ENCODE peak calls at places on chromosome 5, in seven cellular contexts. One of them, this sample, is unnamed.

GRCh38 chr5:147935032-147935431 is 28.7 kb upstream of the C5orf46 start:
- DNase-seq in nucleus accumbens: no peak
- DNase-seq in cortex of kidney: no peak
- DNase-seq in CD8-positive, alpha-beta T cell: no peak
- DNase-seq in Kasumi-1: peak; percentile 81
- DNase-seq in activated CD8-positive, alpha-beta T cell treated with anti-CD3 and anti-CD28 coated beads for 36 hours: no peak
- DNase-seq in GM23248: peak; percentile 60
- DNase-seq in this sample: no peak

GRCh38 chr5:11146171-11146570 is 385.1 kb upstream of the DAP start:
- DNase-seq in nucleus accumbens: no peak
- DNase-seq in cortex of kidney: no peak
- DNase-seq in CD8-positive, alpha-beta T cell: no peak
- DNase-seq in Kasumi-1: no peak
- DNase-seq in activated CD8-positive, alpha-beta T cell treated with anti-CD3 and anti-CD28 coated beads for 36 hours: no peak
- DNase-seq in GM23248: no peak
- DNase-seq in this sample: no peak

GRCh38 chr5:68780299-68780960 is 313.4 kb upstream of the SLC30A5 start:
- DNase-seq in nucleus accumbens: no peak
- DNase-seq in cortex of kidney: no peak
- DNase-seq in CD8-positive, alpha-beta T cell: no peak
- DNase-seq in Kasumi-1: no peak
- DNase-seq in activated CD8-positive, alpha-beta T cell treated with anti-CD3 and anti-CD28 coated beads for 36 hours: no peak
- DNase-seq in GM23248: no peak
- DNase-seq in this sample: no peak

GRCh38 chr5:180935203-180935602 is 36.2 kb downstream of the BTNL8 start:
- DNase-seq in nucleus accumbens: no peak
- DNase-seq in cortex of kidney: no peak
- DNase-seq in CD8-positive, alpha-beta T cell: no peak
- DNase-seq in Kasumi-1: no peak
- DNase-seq in activated CD8-positive, alpha-beta T cell treated with anti-CD3 and anti-CD28 coated beads for 36 hours: no peak
- DNase-seq in GM23248: no peak
- DNase-seq in this sample: no peak

GRCh38 chr5:18745591-18745987 is 1111.3 kb downstream of the TAF11L14 start:
- DNase-seq in nucleus accumbens: no peak
- DNase-seq in cortex of kidney: no peak
- DNase-seq in CD8-positive, alpha-beta T cell: no peak
- DNase-seq in Kasumi-1: peak; percentile 41
- DNase-seq in activated CD8-positive, alpha-beta T cell treated with anti-CD3 and anti-CD28 coated beads for 36 hours: peak; percentile 37
- DNase-seq in GM23248: no peak
- DNase-seq in this sample: no peak

GRCh38 chr5:141628175-141628788 is 8.4 kb downstream of the HDAC3 start:
- DNase-seq in nucleus accumbens: no peak
- DNase-seq in cortex of kidney: no peak
- DNase-seq in CD8-positive, alpha-beta T cell: no peak
- DNase-seq in Kasumi-1: no peak
- DNase-seq in activated CD8-positive, alpha-beta T cell treated with anti-CD3 and anti-CD28 coated beads for 36 hours: no peak
- DNase-seq in GM23248: no peak
- DNase-seq in this sample: no peak

GRCh38 chr5:181261320-181262085 is 560 bp upstream of the TRIM52 start:
- DNase-seq in nucleus accumbens: no peak
- DNase-seq in cortex of kidney: no peak
- DNase-seq in CD8-positive, alpha-beta T cell: peak; percentile 63
- DNase-seq in Kasumi-1: no peak
- DNase-seq in activated CD8-positive, alpha-beta T cell treated with anti-CD3 and anti-CD28 coated beads for 36 hours: peak; percentile 81
- DNase-seq in GM23248: peak; percentile 87
- DNase-seq in this sample: no peak

GRCh38 chr5:125023673-125024072 is 277.2 kb upstream of the ZNF608 start:
- DNase-seq in nucleus accumbens: no peak
- DNase-seq in cortex of kidney: no peak
- DNase-seq in CD8-positive, alpha-beta T cell: no peak
- DNase-seq in Kasumi-1: no peak
- DNase-seq in activated CD8-positive, alpha-beta T cell treated with anti-CD3 and anti-CD28 coated beads for 36 hours: no peak
- DNase-seq in GM23248: peak; percentile 25
- DNase-seq in this sample: no peak

GRCh38 chr5:1037123-1037670 is 28.6 kb downstream of the NKD2 start:
- DNase-seq in nucleus accumbens: no peak
- DNase-seq in cortex of kidney: no peak
- DNase-seq in CD8-positive, alpha-beta T cell: no peak
- DNase-seq in Kasumi-1: no peak
- DNase-seq in activated CD8-positive, alpha-beta T cell treated with anti-CD3 and anti-CD28 coated beads for 36 hours: no peak
- DNase-seq in GM23248: no peak
- DNase-seq in this sample: peak; percentile 9

GRCh38 chr5:40790947-40791593 is 7.1 kb downstream of the PRKAA1 start:
- DNase-seq in nucleus accumbens: no peak
- DNase-seq in cortex of kidney: no peak
- DNase-seq in CD8-positive, alpha-beta T cell: no peak
- DNase-seq in Kasumi-1: no peak
- DNase-seq in activated CD8-positive, alpha-beta T cell treated with anti-CD3 and anti-CD28 coated beads for 36 hours: no peak
- DNase-seq in GM23248: peak; percentile 68
- DNase-seq in this sample: no peak

GRCh38 chr5:149141957-149142851 is 911 bp downstream of the ABLIM3 start:
- DNase-seq in nucleus accumbens: peak; percentile 40
- DNase-seq in cortex of kidney: no peak
- DNase-seq in CD8-positive, alpha-beta T cell: no peak
- DNase-seq in Kasumi-1: peak; percentile 19
- DNase-seq in activated CD8-positive, alpha-beta T cell treated with anti-CD3 and anti-CD28 coated beads for 36 hours: no peak
- DNase-seq in GM23248: peak; percentile 64
- DNase-seq in this sample: no peak

GRCh38 chr5:177598477-177598876 is 1.5 kb upstream of the B4GALT7 start:
- DNase-seq in nucleus accumbens: no peak
- DNase-seq in cortex of kidney: no peak
- DNase-seq in CD8-positive, alpha-beta T cell: no peak
- DNase-seq in Kasumi-1: no peak
- DNase-seq in activated CD8-positive, alpha-beta T cell treated with anti-CD3 and anti-CD28 coated beads for 36 hours: no peak
- DNase-seq in GM23248: peak; percentile 46
- DNase-seq in this sample: no peak

GRCh38 chr5:33843579-33843978 is 48.2 kb downstream of the ADAMTS12 start:
- DNase-seq in nucleus accumbens: no peak
- DNase-seq in cortex of kidney: no peak
- DNase-seq in CD8-positive, alpha-beta T cell: no peak
- DNase-seq in Kasumi-1: no peak
- DNase-seq in activated CD8-positive, alpha-beta T cell treated with anti-CD3 and anti-CD28 coated beads for 36 hours: no peak
- DNase-seq in GM23248: peak; percentile 80
- DNase-seq in this sample: no peak

GRCh38 chr5:181283347-181283746 is 22.4 kb upstream of the TRIM52 start:
- DNase-seq in nucleus accumbens: no peak
- DNase-seq in cortex of kidney: no peak
- DNase-seq in CD8-positive, alpha-beta T cell: no peak
- DNase-seq in Kasumi-1: no peak
- DNase-seq in activated CD8-positive, alpha-beta T cell treated with anti-CD3 and anti-CD28 coated beads for 36 hours: no peak
- DNase-seq in GM23248: no peak
- DNase-seq in this sample: no peak

GRCh38 chr5:78162253-78162862 is 132.1 kb downstream of the AP3B1 start:
- DNase-seq in nucleus accumbens: no peak
- DNase-seq in cortex of kidney: no peak
- DNase-seq in CD8-positive, alpha-beta T cell: no peak
- DNase-seq in Kasumi-1: peak; percentile 64
- DNase-seq in activated CD8-positive, alpha-beta T cell treated with anti-CD3 and anti-CD28 coated beads for 36 hours: no peak
- DNase-seq in GM23248: peak; percentile 45
- DNase-seq in this sample: no peak

GRCh38 chr5:157862183-157862851 is 3.4 kb upstream of the CLINT1 start:
- DNase-seq in nucleus accumbens: no peak
- DNase-seq in cortex of kidney: no peak
- DNase-seq in CD8-positive, alpha-beta T cell: no peak
- DNase-seq in Kasumi-1: no peak
- DNase-seq in activated CD8-positive, alpha-beta T cell treated with anti-CD3 and anti-CD28 coated beads for 36 hours: no peak
- DNase-seq in GM23248: no peak
- DNase-seq in this sample: no peak

GRCh38 chr5:157562111-157562581 is 13.4 kb downstream of the ADAM19 start:
- DNase-seq in nucleus accumbens: no peak
- DNase-seq in cortex of kidney: no peak
- DNase-seq in CD8-positive, alpha-beta T cell: no peak
- DNase-seq in Kasumi-1: no peak
- DNase-seq in activated CD8-positive, alpha-beta T cell treated with anti-CD3 and anti-CD28 coated beads for 36 hours: no peak
- DNase-seq in GM23248: peak; percentile 42
- DNase-seq in this sample: no peak

GRCh38 chr5:113044776-113045175 is 68.2 kb downstream of the DCP2 start:
- DNase-seq in nucleus accumbens: no peak
- DNase-seq in cortex of kidney: no peak
- DNase-seq in CD8-positive, alpha-beta T cell: no peak
- DNase-seq in Kasumi-1: no peak
- DNase-seq in activated CD8-positive, alpha-beta T cell treated with anti-CD3 and anti-CD28 coated beads for 36 hours: no peak
- DNase-seq in GM23248: no peak
- DNase-seq in this sample: no peak

GRCh38 chr5:83364322-83365299 is 106.9 kb upstream of the VCAN start:
- DNase-seq in nucleus accumbens: no peak
- DNase-seq in cortex of kidney: no peak
- DNase-seq in CD8-positive, alpha-beta T cell: no peak
- DNase-seq in Kasumi-1: no peak
- DNase-seq in activated CD8-positive, alpha-beta T cell treated with anti-CD3 and anti-CD28 coated beads for 36 hours: no peak
- DNase-seq in GM23248: no peak
- DNase-seq in this sample: no peak

GRCh38 chr5:58937031-58937681 is 354.3 kb downstream of the RAB3C start:
- DNase-seq in nucleus accumbens: no peak
- DNase-seq in cortex of kidney: no peak
- DNase-seq in CD8-positive, alpha-beta T cell: no peak
- DNase-seq in Kasumi-1: no peak
- DNase-seq in activated CD8-positive, alpha-beta T cell treated with anti-CD3 and anti-CD28 coated beads for 36 hours: no peak
- DNase-seq in GM23248: no peak
- DNase-seq in this sample: no peak

GRCh38 chr5:133761606-133762005 is 149.3 kb upstream of the FSTL4 start:
- DNase-seq in nucleus accumbens: no peak
- DNase-seq in cortex of kidney: no peak
- DNase-seq in CD8-positive, alpha-beta T cell: no peak
- DNase-seq in Kasumi-1: no peak
- DNase-seq in activated CD8-positive, alpha-beta T cell treated with anti-CD3 and anti-CD28 coated beads for 36 hours: no peak
- DNase-seq in GM23248: no peak
- DNase-seq in this sample: no peak

GRCh38 chr5:128470663-128471062 is 67.4 kb downstream of the FBN2 start:
- DNase-seq in nucleus accumbens: no peak
- DNase-seq in cortex of kidney: no peak
- DNase-seq in CD8-positive, alpha-beta T cell: no peak
- DNase-seq in Kasumi-1: no peak
- DNase-seq in activated CD8-positive, alpha-beta T cell treated with anti-CD3 and anti-CD28 coated beads for 36 hours: no peak
- DNase-seq in GM23248: peak; percentile 31
- DNase-seq in this sample: no peak